ENCODE peak calls at places on chromosomes 13 and 19, in four cellular contexts. L is heart left ventricle, R is left ventricle myocardium inferior, Q is esophagus squamous epithelium. S is an unnamed sample.

GRCh38 chr13:28346136-28346535 is 148.8 kb downstream of the FLT1 start:
- DNase-seq in Q (no peak), R (no peak), L (no peak), S (no peak)

GRCh38 chr13:44414771-44415170 is 41.1 kb downstream of the SERP2 start:
- DNase-seq in R (no peak), Q (no peak), L (no peak), S (no peak)

GRCh38 chr19:18100710-18101109 is 3.1 kb downstream of the MAST3 start:
- DNase-seq in Q (no peak), L (no peak), R (no peak), S (peak; percentile 95)

GRCh38 chr13:109737606-109738005 is 48.8 kb downstream of the IRS2 start:
- DNase-seq in Q (no peak), L (no peak), R (no peak), S (no peak)

GRCh38 chr19:42091300-42092266 is 15.6 kb downstream of the ZNF574 start:
- DNase-seq in L (no peak), Q (no peak), R (no peak), S (no peak)

GRCh38 chr19:50344661-50345318 is 15.6 kb upstream of the KCNC3 start:
- DNase-seq in L (no peak), Q (no peak), R (peak; percentile 2), S (no peak)

GRCh38 chr19:2426661-2427322 is 594 bp downstream of the TIMM13 start:
- DNase-seq in L (no peak), R (peak; percentile 35), Q (no peak), S (peak; percentile 70)

GRCh38 chr19:40231544-40232424 is 5.3 kb upstream of the CCNP start:
- DNase-seq in R (peak; percentile 44), Q (no peak), L (peak; percentile 62), S (peak; percentile 69)

GRCh38 chr19:18357442-18358264 is 17.3 kb downstream of the PGPEP1 start:
- DNase-seq in Q (no peak), R (no peak), L (no peak), S (no peak)

GRCh38 chr13:44921931-44922758 is 67.1 kb downstream of the NUFIP1 start:
- DNase-seq in L (no peak), Q (no peak), R (no peak), S (no peak)

GRCh38 chr19:19464339-19465098 is 50.8 kb downstream of the TSSK6 start:
- DNase-seq in R (no peak), Q (no peak), L (peak; percentile 30), S (no peak)

GRCh38 chr13:35785563-35786327 is 309.3 kb upstream of the MAB21L1 start:
- DNase-seq in Q (no peak), R (no peak), L (no peak), S (no peak)

GRCh38 chr19:46221981-46222610 is 7.4 kb upstream of the IGFL1 start:
- DNase-seq in L (no peak), R (peak; percentile 29), Q (no peak), S (peak; percentile 70)

GRCh38 chr19:19595171-19595701 is 23.3 kb downstream of the PBX4 start:
- DNase-seq in Q (no peak), R (no peak), L (no peak), S (no peak)

GRCh38 chr13:81639984-81640582 is 1299.2 kb upstream of the SPRY2 start:
- DNase-seq in L (no peak), R (no peak), Q (no peak), S (no peak)

GRCh38 chr13:59356607-59357006 is 807.1 kb downstream of the DIAPH3 start:
- DNase-seq in R (peak; percentile 89), Q (no peak), L (peak; percentile 92), S (no peak)

GRCh38 chr13:33940256-33940655 is 122.3 kb downstream of the RFC3 start:
- DNase-seq in L (no peak), Q (no peak), R (no peak), S (no peak)

GRCh38 chr19:11577451-11578341 is at the start of gene ACP5:
- DNase-seq in Q (no peak), L (no peak), R (no peak), S (no peak)

GRCh38 chr19:40740747-40741146 is 9.5 kb downstream of the ACTMAP start:
- DNase-seq in R (peak; percentile 52), Q (no peak), L (no peak), S (no peak)

GRCh38 chr19:1087813-1088418 is 7.3 kb downstream of the POLR2E start:
- DNase-seq in Q (no peak), R (no peak), L (peak; percentile 78), S (no peak)

GRCh38 chr19:39297931-39298634 is 1.9 kb downstream of the IFNL1 start:
- DNase-seq in Q (no peak), L (peak; percentile 75), R (no peak), S (no peak)

GRCh38 chr13:50387124-50387581 is 371.9 kb downstream of the KCNRG start:
- DNase-seq in Q (no peak), L (peak; percentile 69), R (peak; percentile 64), S (peak; percentile 72)

GRCh38 chr13:73879346-73880020 is 254.7 kb downstream of the KLF12 start:
- DNase-seq in Q (no peak), R (no peak), L (no peak), S (no peak)

GRCh38 chr13:23445794-23446193 is 12.3 kb upstream of the SACS start:
- DNase-seq in Q (no peak), R (no peak), L (no peak), S (no peak)

GRCh38 chr13:38921081-38921480 is 69.5 kb downstream of the STOML3 start:
- DNase-seq in Q (no peak), R (no peak), L (no peak), S (no peak)

GRCh38 chr13:99392126-99392805 is 85.1 kb upstream of the GPR183 start:
- DNase-seq in L (no peak), R (no peak), Q (no peak), S (no peak)

GRCh38 chr13:48319458-48320395 is 16.2 kb downstream of the RB1 start:
- DNase-seq in Q (no peak), L (peak; percentile 45), R (no peak), S (no peak)

GRCh38 chr13:71218960-71219359 is 648.0 kb downstream of the DACH1 start:
- DNase-seq in L (no peak), R (no peak), Q (no peak), S (no peak)

GRCh38 chr19:50239916-50240585 is 36.6 kb downstream of the MYH14 start:
- DNase-seq in L (no peak), R (no peak), Q (no peak), S (no peak)

GRCh38 chr13:99812611-99813010 is 159.0 kb downstream of the ZIC5 start:
- DNase-seq in R (no peak), Q (no peak), L (no peak), S (no peak)

GRCh38 chr13:46648166-46648607 is 95.2 kb downstream of the LRCH1 start:
- DNase-seq in Q (no peak), R (no peak), L (no peak), S (no peak)

GRCh38 chr19:14871619-14872230 is 14.2 kb downstream of the OR7A17 start:
- DNase-seq in Q (no peak), L (no peak), R (no peak), S (no peak)

GRCh38 chr19:29610574-29611271 is 4.6 kb downstream of the POP4 start:
- DNase-seq in R (peak; percentile 77), L (peak; percentile 85), Q (peak; percentile 20), S (peak; percentile 95)

GRCh38 chr19:1360818-1361461 is 22.8 kb upstream of the NDUFS7 start:
- DNase-seq in L (peak; percentile 85), Q (no peak), R (peak; percentile 78), S (no peak)

GRCh38 chr19:37716140-37716539 is 3.4 kb downstream of the ZNF607 start:
- DNase-seq in R (no peak), L (no peak), Q (no peak), S (no peak)

GRCh38 chr19:37718357-37718756 is 1.2 kb downstream of the ZNF607 start:
- DNase-seq in R (no peak), Q (no peak), L (no peak), S (no peak)

GRCh38 chr19:37719927-37720265 is 335 bp upstream of the ZNF607 start:
- DNase-seq in Q (no peak), R (no peak), L (no peak), S (no peak)

GRCh38 chr19:37725181-37725580 is 5.6 kb upstream of the ZNF607 start:
- DNase-seq in Q (no peak), R (no peak), L (no peak), S (no peak)

DNA sequence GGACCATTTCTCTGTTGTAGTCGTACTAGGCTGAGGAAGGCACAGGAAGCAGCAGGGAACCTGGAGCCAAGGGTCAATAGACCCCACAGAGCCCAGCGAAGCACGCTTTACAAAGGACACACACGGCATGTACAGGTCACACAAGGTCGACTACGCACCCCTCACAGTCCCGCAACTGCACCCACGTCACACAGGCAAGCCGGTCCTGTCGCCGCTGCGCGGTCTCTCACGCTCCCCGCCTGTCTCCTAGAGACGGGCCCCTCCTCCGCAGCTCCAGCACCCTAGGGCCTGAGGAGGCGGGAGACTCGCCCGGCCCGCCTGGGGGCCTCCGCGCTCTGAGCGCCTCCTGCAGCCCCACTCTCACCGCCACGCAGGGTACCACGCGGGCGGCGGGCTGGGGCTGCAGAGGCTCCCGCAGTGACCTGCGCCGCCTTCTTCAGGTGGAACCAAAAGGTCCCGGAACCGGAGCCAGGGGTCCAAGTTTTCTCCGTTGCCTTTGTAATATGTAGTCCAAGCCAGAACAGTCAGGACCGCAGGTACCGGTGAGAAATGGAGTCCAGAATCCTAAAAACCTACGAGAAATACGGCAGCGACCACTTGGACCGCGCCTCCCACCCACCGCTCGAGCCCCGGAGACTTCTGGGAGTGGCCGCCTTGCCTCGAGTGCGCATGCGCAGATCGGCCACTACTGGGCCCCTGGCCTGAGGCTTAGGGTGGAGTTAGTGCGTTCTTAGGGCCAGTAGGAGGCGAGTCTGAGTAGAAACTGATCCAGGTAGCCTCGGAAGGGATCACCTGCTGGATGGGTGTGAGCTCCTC is at the start of gene ZNF607:
- DNase-seq in L (peak; percentile 96), R (peak; percentile 88), Q (peak; percentile 15), S (peak; percentile 97)
- H3K27ac ChIP-seq in L (peak within 1 kb of the TSS; percentile 74), R (peak within 1 kb of the TSS; percentile 87), Q (peak within 1 kb of the TSS; percentile 82), S (no peak within 1 kb of the TSS)

DNA sequence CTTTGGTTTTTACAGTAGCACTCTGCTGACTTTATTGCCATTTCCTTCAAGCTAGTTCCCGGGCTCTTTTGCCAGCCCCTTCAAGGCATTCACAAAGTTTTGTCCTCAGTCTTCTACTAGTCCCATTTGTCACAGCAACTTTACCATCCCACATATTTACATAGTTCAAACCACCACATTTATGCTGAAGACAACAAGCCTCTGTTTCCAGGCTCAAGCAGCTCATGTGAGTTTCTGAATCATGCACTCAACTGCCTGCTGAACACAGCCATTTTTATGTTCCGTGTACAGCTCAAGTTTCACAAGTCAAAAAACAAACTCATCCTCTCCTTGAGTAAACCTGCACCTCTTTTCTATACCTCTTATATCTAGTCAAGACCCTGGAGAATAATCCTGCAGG is 977.0 kb upstream of the SLC10A2 start:
- DNase-seq in L (no peak), Q (no peak), R (no peak), S (no peak)
- H3K27ac ChIP-seq in L (no peak overlapping the region), Q (no peak overlapping the region), R (no peak overlapping the region), S (no peak overlapping the region)

GRCh38 chr13:27174766-27175455 is 3.3 kb upstream of the USP12 start:
- DNase-seq in R (no peak), Q (no peak), L (no peak), S (no peak)
- H3K27ac ChIP-seq in R (no peak overlapping the region), Q (no peak overlapping the region), L (no peak overlapping the region), S (no peak overlapping the region)

GRCh38 chr13:42684226-42684625 is 97.2 kb upstream of the FAM216B start:
- DNase-seq in L (no peak), R (no peak), Q (no peak), S (no peak)
- H3K27ac ChIP-seq in L (no peak overlapping the region), R (no peak overlapping the region), Q (no peak overlapping the region), S (no peak overlapping the region)